ENCODE peak calls at places on chromosomes 6 and 20, in five cellular contexts. D, K, L, V and H are unnamed samples.
A peak's percentile ranks its signal among the peaks of the same experiment; 100 is the strongest.

GRCh38 chr6:17466707-17467106 is 73.3 kb downstream of the CAP2 start:
- DNase-seq in D (no peak), K (no peak), L (no peak), V (no peak), H (no peak)

GRCh38 chr6:30915591-30915946 is 1.5 kb downstream of the VARS2 start:
- DNase-seq in D (peak; percentile 39), K (no peak), L (peak; percentile 72), V (peak; percentile 33), H (peak; percentile 56)

GRCh38 chr20:49578436-49578835 is 10.5 kb upstream of the PTGIS start:
- DNase-seq in D (no peak), K (peak; percentile 60), L (no peak), V (no peak), H (no peak)

GRCh38 chr6:45969026-45969425 is 46.6 kb downstream of the CLIC5 start:
- DNase-seq in D (no peak), K (no peak), L (no peak), V (no peak), H (no peak)

GRCh38 chr6:44892579-44892978 is 435.6 kb upstream of the RUNX2 start:
- DNase-seq in D (no peak), K (no peak), L (no peak), V (no peak), H (no peak)

GRCh38 chr20:16476032-16476431 is 97.2 kb downstream of the KIF16B start:
- DNase-seq in D (no peak), K (no peak), L (peak; percentile 55), V (peak; percentile 39), H (no peak)

GRCh38 chr6:31356216-31356945 is 598 bp downstream of the HLA-B start:
- DNase-seq in D (peak; percentile 61), K (no peak), L (peak; percentile 23), V (peak; percentile 47), H (no peak)

GRCh38 chr20:54223751-54224150 is 15.9 kb downstream of the PFDN4 start:
- DNase-seq in D (no peak), K (no peak), L (no peak), V (no peak), H (no peak)

DNA sequence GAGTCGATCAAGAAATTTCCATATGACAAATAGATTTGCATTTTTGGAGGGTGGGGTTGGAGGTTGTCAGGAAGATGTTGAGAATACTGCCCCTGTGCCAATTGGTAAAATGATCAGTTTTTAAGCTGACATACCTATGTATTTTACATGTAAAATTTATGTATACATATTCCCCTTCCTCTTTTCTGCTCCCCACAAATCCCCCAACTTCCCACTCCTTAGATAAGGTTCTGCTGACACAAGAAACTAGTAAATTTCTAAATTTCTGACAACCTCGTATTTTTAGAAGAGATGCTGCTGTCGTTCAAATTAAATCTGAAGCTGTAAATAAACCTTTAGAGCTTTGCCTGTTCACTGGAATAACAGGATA is 521.0 kb downstream of the CD83 start:
- DNase-seq in D (no peak), K (no peak), L (no peak), V (no peak), H (no peak)
- H3K4me3 ChIP-seq in D (no peak overlapping the region), K (no peak overlapping the region), L (no peak overlapping the region), V (no peak overlapping the region), H (no peak overlapping the region)

GRCh38 chr6:72676995-72677394 is 55.1 kb downstream of the KCNQ5 start:
- DNase-seq in D (no peak), K (no peak), L (no peak), V (no peak), H (no peak)
- TF ChIP-seq CTCF in D (no peak), K (no peak), L (no peak), V (no peak), H (no peak)

DNA sequence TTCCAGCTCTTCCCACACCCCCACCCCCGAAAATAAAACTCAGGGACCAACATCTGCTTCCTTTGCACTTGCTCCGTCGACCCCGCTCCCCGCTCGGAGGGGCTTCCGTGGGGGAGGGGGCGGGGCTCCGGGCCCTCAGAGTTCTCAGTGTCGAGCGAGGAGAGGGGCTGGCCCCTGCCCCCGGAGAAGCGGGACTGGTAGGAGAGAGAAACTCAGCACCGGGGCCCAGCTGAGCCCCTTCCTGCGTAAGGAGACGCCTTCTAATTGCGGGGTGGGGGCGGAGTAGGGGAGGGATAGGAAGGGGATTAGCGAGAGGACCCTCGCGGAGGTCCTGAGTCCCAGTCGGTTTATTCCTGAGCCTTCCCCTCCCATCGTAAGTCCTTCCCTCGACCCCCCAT is 22.3 kb upstream of the SLC22A7 start:
- DNase-seq in D (no peak), K (no peak), L (no peak), V (no peak), H (no peak)
- H3K4me3 ChIP-seq in D (peak overlapping the region; percentile 29), K (no peak overlapping the region), L (no peak overlapping the region), V (no peak overlapping the region), H (no peak overlapping the region)

GRCh38 chr6:70901324-70901723 is 55.5 kb downstream of the B3GAT2 start:
- DNase-seq in D (no peak), K (no peak), L (no peak), V (no peak), H (no peak)
- TF ChIP-seq CTCF in D (no peak), K (no peak), L (peak; percentile 38), V (no peak), H (peak; percentile 25)